ENCODE peak calls at places on chromosomes 11 and 22, in nine cellular contexts. R is colonic mucosa; I is H54; M is body of pancreas; K is naive thymus-derived CD4-positive, alpha-beta T cell; N is foreskin fibroblast; Y is activated naive CD8-positive, alpha-beta T cell treated with anti-CD3 and anti-CD28 coated beads, Interleukin-2, amount 50 U/mL, for 24 hours; A is GM10248; Z is activated CD8-positive, alpha-beta memory T cell treated with anti-CD3 and anti-CD28 coated beads for 4 hours. U is an unnamed sample.

GRCh38 chr11:111069076-111069475 is 176.4 kb upstream of the POU2AF2 start:
- DNase-seq in R (no peak), I (no peak), M (no peak), K (no peak), N (peak), Y (no peak), A (no peak), Z (no peak), U (no peak)

GRCh38 chr11:95337972-95338429 is 107.0 kb upstream of the SESN3 start:
- DNase-seq in R (no peak), I (no peak), M (no peak), K (no peak), N (peak), Y (no peak), A (no peak), Z (no peak), U (no peak)

GRCh38 chr22:19884161-19884953 is 29.7 kb upstream of the GNB1L start:
- DNase-seq in R (no peak), I (no peak), M (no peak), K (no peak), N (peak), Y (no peak), A (no peak), Z (no peak), U (no peak)

GRCh38 chr11:19646921-19647320 is 65.7 kb upstream of the NAV2 start:
- DNase-seq in R (no peak), I (no peak), M (peak), K (no peak), N (peak), Y (no peak), A (no peak), Z (no peak), U (no peak)

GRCh38 chr22:37476389-37477329 is 9.5 kb downstream of the MFNG start:
- DNase-seq in R (no peak), I (no peak), M (no peak), K (no peak), N (no peak), Y (no peak), A (no peak), Z (no peak), U (no peak)

GRCh38 chr11:11380340-11380739 is 27.3 kb upstream of the CSNK2A3 start:
- DNase-seq in R (no peak), I (no peak), M (no peak), K (no peak), N (no peak), Y (no peak), A (no peak), Z (no peak), U (no peak)

GRCh38 chr11:121929581-121929980 is 186.4 kb downstream of the BLID start:
- DNase-seq in R (no peak), I (no peak), M (peak), K (no peak), N (peak), Y (no peak), A (no peak), Z (no peak), U (no peak)

GRCh38 chr11:113518716-113519495 is 43.7 kb upstream of the DRD2 start:
- DNase-seq in R (no peak), I (no peak), M (no peak), K (no peak), N (no peak), Y (no peak), A (no peak), Z (no peak), U (no peak)

GRCh38 chr11:15801126-15801525 is 555.2 kb downstream of the SOX6 start:
- DNase-seq in R (no peak), I (no peak), M (no peak), K (no peak), N (no peak), Y (no peak), A (no peak), Z (no peak), U (no peak)